ENCODE peak calls at places on chromosomes 12 and 14, in seven cellular contexts. J is brain microvascular endothelial cell, Z is fibroblast of pulmonary artery, A is cardiac muscle cell, R is left ventricle myocardium inferior, N is WERI-Rb-1, H is K562. C is an unnamed sample.

GRCh38 chr14:81805785-81806184 is 272.1 kb upstream of the SEL1L start:
- DNase-seq in J (no peak), Z (no peak), A (no peak), R (no peak), N (no peak), H (no peak), C (no peak)

GRCh38 chr14:69808919-69809808 is 12.1 kb upstream of the SLC10A1 start:
- DNase-seq in J (no peak), Z (no peak), A (no peak), R (no peak), N (no peak), H (no peak), C (no peak)

GRCh38 chr12:122893208-122894151 is 2.4 kb downstream of the VPS37B start:
- DNase-seq in J (no peak), Z (no peak), A (no peak), R (no peak), N (no peak), H (no peak), C (no peak)

GRCh38 chr12:26513357-26514043 is 318.1 kb downstream of the SSPN start:
- DNase-seq in J (no peak), Z (no peak), A (no peak), R (no peak), N (no peak), H (no peak), C (no peak)

GRCh38 chr12:104011265-104011664 is 38.7 kb downstream of the GLT8D2 start:
- DNase-seq in J (peak), Z (peak), A (peak), R (no peak), N (no peak), H (no peak), C (no peak)

GRCh38 chr14:20417250-20418186 is 4.2 kb upstream of the TEP1 start:
- DNase-seq in J (no peak), Z (no peak), A (no peak), R (no peak), N (no peak), H (no peak), C (no peak)

GRCh38 chr12:13713746-13714400 is 267.5 kb downstream of the GRIN2B start:
- DNase-seq in J (no peak), Z (no peak), A (no peak), R (no peak), N (peak), H (no peak), C (no peak)

GRCh38 chr14:22555573-22556011 is 33.4 kb downstream of the DAD1 start:
- DNase-seq in J (no peak), Z (no peak), A (no peak), R (no peak), N (no peak), H (no peak), C (no peak)

GRCh38 chr14:90456551-90456950 is 59.7 kb downstream of the CALM1 start:
- DNase-seq in J (no peak), Z (no peak), A (no peak), R (no peak), N (no peak), H (no peak), C (no peak)

GRCh38 chr12:8036366-8036765 is 3.9 kb downstream of the FOXJ2 start:
- DNase-seq in J (no peak), Z (no peak), A (no peak), R (peak), N (no peak), H (no peak), C (no peak)

GRCh38 chr12:65876898-65877721 is 52.8 kb downstream of the HMGA2 start:
- DNase-seq in J (no peak), Z (peak), A (peak), R (no peak), N (no peak), H (no peak), C (no peak)

GRCh38 chr14:104222396-104223036 is 84.1 kb downstream of the KIF26A start:
- DNase-seq in J (no peak), Z (no peak), A (no peak), R (no peak), N (no peak), H (no peak), C (peak)

GRCh38 chr12:23253191-23253590 is 628.2 kb downstream of the ETNK1 start:
- DNase-seq in J (peak), Z (no peak), A (no peak), R (no peak), N (no peak), H (no peak), C (no peak)

GRCh38 chr12:78060186-78060585 is 229.5 kb downstream of the NAV3 start:
- DNase-seq in J (peak), Z (peak), A (peak), R (no peak), N (no peak), H (no peak), C (no peak)

GRCh38 chr14:100223332-100224171 is 15.4 kb upstream of the YY1 start:
- DNase-seq in J (no peak), Z (no peak), A (no peak), R (no peak), N (peak), H (no peak), C (no peak)

GRCh38 chr12:76588881-76589565 is 29.5 kb upstream of the OSBPL8 start:
- DNase-seq in J (peak), Z (peak), A (peak), R (no peak), N (no peak), H (no peak), C (no peak)

GRCh38 chr12:54678131-54678530 is 30.0 kb upstream of the DCD start:
- DNase-seq in J (no peak), Z (no peak), A (no peak), R (no peak), N (no peak), H (no peak), C (no peak)

GRCh38 chr12:79206871-79207270 is 342.3 kb downstream of the SYT1 start:
- DNase-seq in J (no peak), Z (no peak), A (no peak), R (no peak), N (no peak), H (no peak), C (no peak)

GRCh38 chr12:108840605-108841328 is 16.6 kb downstream of the SSH1 start:
- DNase-seq in J (no peak), Z (no peak), A (no peak), R (no peak), N (no peak), H (no peak), C (no peak)

GRCh38 chr14:93078830-93079229 is 36.9 kb downstream of the ITPK1 start:
- DNase-seq in J (peak), Z (no peak), A (peak), R (no peak), N (no peak), H (no peak), C (no peak)

GRCh38 chr12:15522574-15523187 is 200.4 kb downstream of the PTPRO start:
- DNase-seq in J (peak), Z (peak), A (peak), R (no peak), N (no peak), H (no peak), C (no peak)

GRCh38 chr12:52969828-52970569 is 21.1 kb downstream of the KRT18 start:
- DNase-seq in J (no peak), Z (no peak), A (no peak), R (peak), N (no peak), H (no peak), C (no peak)

GRCh38 chr14:104927432-104927816 is 2.7 kb downstream of the PLD4 start:
- DNase-seq in J (no peak), Z (no peak), A (no peak), R (peak), N (no peak), H (no peak), C (peak)

GRCh38 chr12:3364226-3364625 is 126.8 kb upstream of the PRMT8 start:
- DNase-seq in J (no peak), Z (no peak), A (no peak), R (no peak), N (no peak), H (no peak), C (no peak)

GRCh38 chr12:61538951-61539350 is 721.3 kb upstream of the USP15 start:
- DNase-seq in J (peak), Z (no peak), A (no peak), R (no peak), N (peak), H (no peak), C (no peak)

GRCh38 chr12:107917912-107918800 is 143.7 kb downstream of the ASCL4 start:
- DNase-seq in J (peak), Z (peak), A (peak), R (no peak), N (peak), H (peak), C (no peak)

GRCh38 chr14:55350461-55350860 is 61.2 kb downstream of the ATG14 start:
- DNase-seq in J (no peak), Z (peak), A (no peak), R (no peak), N (no peak), H (no peak), C (no peak)

GRCh38 chr14:50875359-50876090 is 3.7 kb downstream of the ABHD12B start:
- DNase-seq in J (peak), Z (no peak), A (no peak), R (no peak), N (peak), H (no peak), C (no peak)

GRCh38 chr14:58151701-58152568 is at the start of gene ARMH4:
- DNase-seq in J (peak), Z (peak), A (peak), R (peak), N (peak), H (peak), C (peak)

GRCh38 chr12:57611116-57611809 is at the start of gene ARHGEF25:
- DNase-seq in J (no peak), Z (peak), A (peak), R (peak), N (peak), H (peak), C (no peak)

DNA sequence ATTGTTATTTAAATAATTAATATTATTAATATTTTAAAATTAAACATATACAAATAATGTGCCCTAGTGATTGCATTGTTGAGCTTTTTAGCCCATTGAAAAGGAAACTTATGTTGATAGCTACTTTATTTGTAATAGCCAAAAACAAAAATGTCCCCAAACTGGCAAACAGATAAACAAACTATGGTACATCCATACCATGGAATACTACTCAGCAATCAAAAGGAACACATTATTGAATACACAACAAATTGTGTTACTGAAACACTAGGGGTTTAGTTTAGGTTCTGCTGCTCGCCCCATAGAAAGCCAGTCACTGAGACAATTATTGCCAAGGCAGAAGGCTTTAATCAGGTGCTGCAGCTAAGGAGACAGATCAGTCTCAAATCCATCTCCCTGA is 239.7 kb upstream of the KITLG start:
- DNase-seq in J (no peak), Z (no peak), A (no peak), R (no peak), N (no peak), H (no peak), C (no peak)
- TF ChIP-seq CTCF in J (no peak), Z (no peak), A (no peak), R (no peak), N (no peak), H (no peak), C (no peak)

DNA sequence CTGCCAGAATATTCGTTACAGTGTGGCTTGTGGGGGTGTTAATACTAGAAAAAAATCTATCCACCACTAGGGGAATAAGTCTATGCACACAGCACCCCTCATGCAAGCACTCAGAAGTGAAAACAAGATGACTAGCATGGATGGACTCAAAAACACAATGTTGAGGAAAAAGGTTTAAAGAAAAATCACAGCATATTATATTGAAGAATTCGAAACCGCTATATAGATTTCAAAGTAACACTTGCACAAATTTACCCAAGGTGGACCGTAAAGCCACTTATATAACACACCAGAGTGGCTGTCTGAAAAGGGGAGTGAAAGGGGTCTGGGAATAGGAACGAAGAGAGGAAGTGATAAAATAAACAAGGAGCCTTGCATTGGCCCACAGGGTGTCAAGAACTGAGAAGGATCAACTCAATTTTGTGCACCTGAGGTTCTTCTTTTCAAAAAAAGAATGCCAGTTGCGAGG is 540 bp downstream of the ABCD4 start:
- DNase-seq in J (peak), Z (peak), A (peak), R (no peak), N (no peak), H (peak), C (no peak)
- TF ChIP-seq CTCF in J (peak), Z (peak), A (peak), R (peak), N (peak), H (peak), C (peak)

GRCh38 chr12:83827860-83828259 is 1084.7 kb downstream of the SLC6A15 start:
- DNase-seq in J (no peak), Z (no peak), A (peak), R (no peak), N (peak), H (no peak), C (no peak)
- TF ChIP-seq CTCF in J (peak), Z (no peak), A (no peak), R (no peak), N (peak), H (no peak), C (peak)

GRCh38 chr12:5493018-5493417 is 61.1 kb downstream of the NTF3 start:
- DNase-seq in J (no peak), Z (no peak), A (no peak), R (no peak), N (peak), H (no peak), C (no peak)

GRCh38 chr12:5489760-5490432 is 58.0 kb downstream of the NTF3 start:
- DNase-seq in J (no peak), Z (no peak), A (no peak), R (no peak), N (no peak), H (no peak), C (no peak)

GRCh38 chr12:5487971-5488955 is 56.4 kb downstream of the NTF3 start:
- DNase-seq in J (no peak), Z (peak), A (no peak), R (no peak), N (peak), H (no peak), C (no peak)

GRCh38 chr12:5494343-5494742 is 62.4 kb downstream of the NTF3 start:
- DNase-seq in J (no peak), Z (no peak), A (no peak), R (no peak), N (no peak), H (no peak), C (no peak)

GRCh38 chr12:5492562-5492961 is 60.7 kb downstream of the NTF3 start:
- DNase-seq in J (no peak), Z (no peak), A (no peak), R (no peak), N (no peak), H (peak), C (no peak)
- TF ChIP-seq CTCF in J (no peak), Z (no peak), A (no peak), R (peak), N (no peak), H (no peak), C (no peak)